ENCODE peak calls at places on chromosomes 3 and 15, in ten cellular contexts. E is pancreas; Y is BJ; C is RWPE2; Z is fibroblast of the conjunctiva; S is chondrocyte; W is activated CD4-positive, alpha-beta memory T cell treated with anti-CD3 and anti-CD28 coated beads for 36 hours; T is HFFc6; V is NCI-H2081; X is NCI-H526 treated with DMSO at 0.1 percent for 48 hours. O is an unnamed sample.
A peak's percentile ranks its signal among the peaks of the same experiment; 100 is the strongest.

GRCh38 chr3:33439421-33440327 is 531 bp downstream of the UBP1 start:
- DNase-seq in T (peak; percentile 12), V (peak; percentile 32), Y (no peak), Z (no peak), E (peak; percentile 77), W (peak; percentile 69), C (peak; percentile 68), X (peak; percentile 38), S (peak; percentile 89), O (peak; percentile 21)

GRCh38 chr15:69648775-69649735 is 196.4 kb downstream of the RPLP1 start:
- DNase-seq in X (no peak), C (peak; percentile 68), T (no peak), W (no peak), S (no peak), V (no peak), Y (no peak), E (no peak), Z (no peak), O (no peak)

GRCh38 chr3:176867681-176868663 is 329.3 kb downstream of the TBL1XR1 start:
- DNase-seq in Y (no peak), Z (no peak), T (no peak), S (no peak), E (no peak), W (no peak), C (no peak), V (peak; percentile 85), X (peak; percentile 10), O (no peak)

GRCh38 chr15:75229191-75230015 is 27.7 kb downstream of the C15orf39 start:
- DNase-seq in S (peak; percentile 72), W (no peak), E (peak; percentile 38), C (peak; percentile 69), Y (no peak), T (peak; percentile 42), X (no peak), V (no peak), Z (no peak), O (no peak)

GRCh38 chr3:33440578-33441321 is 545 bp upstream of the UBP1 start:
- DNase-seq in W (peak; percentile 99), E (peak; percentile 73), X (peak; percentile 99), T (peak; percentile 100), S (peak; percentile 90), Z (peak; percentile 100), C (peak; percentile 99), V (peak; percentile 100), Y (peak; percentile 100), O (no peak)

GRCh38 chr3:137468446-137468845 is 295.7 kb upstream of the SOX14 start:
- DNase-seq in E (no peak), W (no peak), X (no peak), C (no peak), Y (no peak), V (no peak), Z (no peak), S (no peak), T (no peak), O (no peak)

GRCh38 chr3:61936344-61936937 is 375.1 kb downstream of the PTPRG start:
- DNase-seq in W (peak; percentile 19), S (no peak), T (peak; percentile 11), E (no peak), Y (no peak), Z (no peak), C (no peak), X (no peak), V (no peak), O (no peak)

GRCh38 chr3:30518201-30518864 is 88.1 kb upstream of the TGFBR2 start:
- DNase-seq in S (no peak), Y (no peak), T (no peak), E (no peak), V (peak; percentile 52), C (no peak), Z (peak; percentile 80), X (no peak), W (no peak), O (no peak)

GRCh38 chr3:50609071-50609742 is 2.4 kb downstream of the CISH start:
- DNase-seq in S (no peak), V (no peak), C (no peak), X (no peak), Y (no peak), W (peak; percentile 14), E (no peak), Z (no peak), T (no peak), O (no peak)

GRCh38 chr3:8166013-8166412 is 335.6 kb upstream of the LMCD1 start:
- DNase-seq in Y (no peak), T (no peak), C (no peak), Z (no peak), V (no peak), S (no peak), X (no peak), W (no peak), E (no peak), O (no peak)

GRCh38 chr3:38297947-38298711 is 16.0 kb downstream of the SLC22A14 start:
- DNase-seq in W (no peak), C (no peak), S (no peak), Z (peak; percentile 12), V (no peak), Y (no peak), E (no peak), X (no peak), T (peak; percentile 8), O (no peak)

GRCh38 chr3:26198609-26199008 is 408.7 kb downstream of the OXSM start:
- DNase-seq in Z (no peak), S (no peak), W (no peak), X (no peak), V (no peak), C (no peak), T (no peak), E (no peak), Y (no peak), O (no peak)

GRCh38 chr3:45760878-45761711 is 35.2 kb downstream of the SLC6A20 start:
- DNase-seq in W (peak; percentile 53), Y (peak; percentile 3), T (peak; percentile 45), X (peak; percentile 45), E (no peak), V (peak; percentile 63), C (no peak), S (no peak), Z (peak; percentile 62), O (no peak)

GRCh38 chr3:25823314-25823713 is 33.4 kb downstream of the OXSM start:
- DNase-seq in T (no peak), V (no peak), X (no peak), C (no peak), W (no peak), Z (no peak), Y (no peak), E (no peak), S (no peak), O (no peak)

GRCh38 chr15:62896380-62896866 is 146.1 kb upstream of the TPM1 start:
- DNase-seq in T (no peak), W (no peak), Y (no peak), X (no peak), E (no peak), Z (no peak), V (no peak), C (peak; percentile 81), S (no peak), O (no peak)

GRCh38 chr3:86951343-86951742 is 39.6 kb downstream of the VGLL3 start:
- DNase-seq in Y (no peak), S (no peak), C (no peak), X (no peak), W (no peak), V (no peak), E (no peak), T (peak; percentile 62), Z (peak; percentile 41), O (no peak)

GRCh38 chr3:84692261-84692660 is 266.5 kb upstream of the CADM2 start:
- DNase-seq in S (no peak), Z (no peak), T (no peak), X (no peak), W (no peak), Y (no peak), V (no peak), C (no peak), E (no peak), O (no peak)

GRCh38 chr3:42533161-42533897 is 30.9 kb downstream of the VIPR1 start:
- DNase-seq in S (no peak), E (no peak), V (no peak), W (no peak), T (no peak), C (no peak), Y (no peak), Z (no peak), X (no peak), O (no peak)

GRCh38 chr3:157160652-157161480 is 919 bp upstream of the CCNL1 start:
- DNase-seq in E (peak; percentile 80), S (no peak), T (peak; percentile 88), W (peak; percentile 77), Y (peak; percentile 77), C (peak; percentile 83), V (peak; percentile 75), X (peak; percentile 62), Z (peak; percentile 89), O (no peak)

GRCh38 chr15:42064271-42064670 is 30.1 kb downstream of the PLA2G4D start:
- DNase-seq in E (no peak), Y (no peak), V (no peak), W (no peak), C (no peak), X (no peak), T (no peak), S (no peak), Z (no peak), O (no peak)